ENCODE peak calls at places on chromosome 22, in four cellular contexts. W is mesenchymal stem cell, C is non-pigmented ciliary epithelial cell, A is A172. G is an unnamed sample.

GRCh38 chr22:44147821-44148574 is 32.7 kb upstream of the PARVG start:
- DNase-seq in W (peak; percentile 50), C (no peak), A (peak; percentile 71), G (no peak)

GRCh38 chr22:45709004-45709739 is 37.5 kb downstream of the ATXN10 start:
- DNase-seq in W (peak; percentile 64), C (no peak), A (peak; percentile 76), G (no peak)

GRCh38 chr22:19991645-19992451 is 24.8 kb downstream of the ARVCF start:
- DNase-seq in W (no peak), C (no peak), A (no peak), G (no peak)

GRCh38 chr22:45892681-45893461 is 84.1 kb downstream of the WNT7B start:
- DNase-seq in W (no peak), C (no peak), A (no peak), G (no peak)

GRCh38 chr22:21026783-21027692 is 5.3 kb downstream of the SLC7A4 start:
- DNase-seq in W (no peak), C (no peak), A (peak; percentile 31), G (no peak)

GRCh38 chr22:20605328-20605727 is 97.9 kb downstream of the MED15 start:
- DNase-seq in W (no peak), C (no peak), A (no peak), G (no peak)

GRCh38 chr22:22229683-22230420 is 14.7 kb upstream of the VPREB1 start:
- DNase-seq in W (no peak), C (no peak), A (no peak), G (no peak)

GRCh38 chr22:38724926-38725571 is 19.3 kb downstream of the GTPBP1 start:
- DNase-seq in W (peak; percentile 61), C (no peak), A (peak; percentile 44), G (no peak)

GRCh38 chr22:18076060-18076497 is 1.7 kb upstream of the PEX26 start:
- DNase-seq in W (peak; percentile 89), C (peak; percentile 67), A (peak; percentile 70), G (peak; percentile 48)

GRCh38 chr22:49568751-49569285 is 258.9 kb downstream of the BRD1 start:
- DNase-seq in W (no peak), C (no peak), A (no peak), G (no peak)

GRCh38 chr22:29313126-29314071 is 2.1 kb downstream of the RASL10A start:
- DNase-seq in W (peak; percentile 10), C (no peak), A (no peak), G (no peak)

GRCh38 chr22:37121887-37122591 is 12.5 kb upstream of the TMPRSS6 start:
- DNase-seq in W (peak; percentile 50), C (no peak), A (peak; percentile 61), G (peak; percentile 90)

GRCh38 chr22:20979243-20979809 is 2.8 kb upstream of the LZTR1 start:
- DNase-seq in W (peak; percentile 71), C (peak; percentile 41), A (no peak), G (peak; percentile 70)

GRCh38 chr22:40176921-40177737 is 596 bp upstream of the TNRC6B start:
- DNase-seq in W (peak; percentile 77), C (no peak), A (peak; percentile 53), G (peak; percentile 32)